ENCODE peak calls at places on chromosomes 7 and 10, in five cellular contexts. B is CD8-positive, alpha-beta T cell; L is IMR-90; O is GM23338; W is hepatocyte. M is an unnamed sample.

GRCh38 chr10:101558206-101558605 is 29.9 kb downstream of the POLL start:
- DNase-seq in B (no peak), L (no peak), O (no peak), W (no peak), M (peak; percentile 96)

GRCh38 chr10:13877154-13877909 is 290.6 kb downstream of the PRPF18 start:
- DNase-seq in B (no peak), O (peak; percentile 9), L (peak; percentile 57), W (no peak), M (no peak)

GRCh38 chr10:48902096-48902495 is 37.5 kb downstream of the LRRC18 start:
- DNase-seq in B (no peak), O (no peak), L (no peak), W (no peak), M (no peak)

GRCh38 chr7:27684491-27684890 is 21.8 kb upstream of the HIBADH start:
- DNase-seq in W (no peak), B (no peak), L (no peak), O (no peak), M (no peak)

GRCh38 chr7:143434660-143435059 is 8.6 kb upstream of the TAS2R60 start:
- DNase-seq in W (no peak), L (peak; percentile 41), O (no peak), B (no peak), M (peak; percentile 32)

GRCh38 chr7:44066111-44066460 is 719 bp upstream of the PGAM2 start:
- DNase-seq in L (no peak), W (no peak), O (no peak), B (no peak), M (no peak)

GRCh38 chr10:53005612-53006325 is 233.2 kb upstream of the MBL2 start:
- DNase-seq in W (no peak), L (no peak), B (no peak), O (no peak), M (no peak)

GRCh38 chr7:94050046-94050445 is 45.9 kb upstream of the BET1 start:
- DNase-seq in O (no peak), W (no peak), B (no peak), L (no peak), M (no peak)

GRCh38 chr7:71484381-71484780 is 352.4 kb downstream of the GALNT17 start:
- DNase-seq in W (no peak), L (no peak), O (no peak), B (no peak), M (no peak)

GRCh38 chr7:115015619-115016018 is 93.7 kb downstream of the MDFIC start:
- DNase-seq in B (no peak), O (peak; percentile 10), W (peak; percentile 26), L (peak; percentile 97), M (no peak)

GRCh38 chr7:158445421-158446175 is 142.0 kb downstream of the PTPRN2 start:
- DNase-seq in W (no peak), B (no peak), O (peak; percentile 55), L (no peak), M (no peak)

GRCh38 chr10:79904671-79905321 is 44.1 kb downstream of the SFTPD start:
- DNase-seq in L (peak; percentile 41), O (peak; percentile 85), W (peak; percentile 72), B (peak; percentile 42), M (peak; percentile 46)

GRCh38 chr7:77266162-77266807 is 66.7 kb upstream of the FGL2 start:
- DNase-seq in B (no peak), O (no peak), W (no peak), L (peak; percentile 47), M (no peak)

GRCh38 chr10:33134011-33134751 is 176.2 kb upstream of the ITGB1 start:
- DNase-seq in O (no peak), L (peak; percentile 88), W (peak; percentile 82), B (peak; percentile 51), M (peak; percentile 93)

GRCh38 chr7:140059288-140060242 is 3.2 kb downstream of the PARP12 start:
- DNase-seq in B (peak; percentile 48), W (peak; percentile 66), O (no peak), L (peak; percentile 95), M (peak; percentile 74)

GRCh38 chr10:3852147-3852904 is 67.3 kb upstream of the KLF6 start:
- DNase-seq in L (peak; percentile 99), B (peak; percentile 46), W (peak; percentile 95), O (peak; percentile 26), M (peak; percentile 91)

GRCh38 chr10:75303045-75303777 is 67.5 kb upstream of the COMTD1 start:
- DNase-seq in W (no peak), B (no peak), O (no peak), L (no peak), M (no peak)

GRCh38 chr7:94145602-94146001 is 141.4 kb upstream of the BET1 start:
- DNase-seq in W (no peak), B (no peak), O (no peak), L (peak; percentile 52), M (no peak)

GRCh38 chr10:47160229-47160908 is 139.6 kb upstream of the GDF10 start:
- DNase-seq in W (no peak), L (no peak), B (no peak), O (no peak), M (no peak)

GRCh38 chr7:92695308-92696261 is 105.4 kb upstream of the FAM133B start:
- DNase-seq in W (peak; percentile 87), B (no peak), L (peak; percentile 90), O (peak; percentile 82), M (no peak)

GRCh38 chr7:84614821-84615506 is 420.4 kb upstream of the SEMA3A start:
- DNase-seq in W (no peak), O (no peak), B (no peak), L (no peak), M (no peak)

GRCh38 chr7:2003451-2003930 is 229.3 kb downstream of the MAD1L1 start:
- DNase-seq in L (no peak), W (no peak), B (no peak), O (no peak), M (no peak)

GRCh38 chr10:43361532-43362190 is 9.8 kb upstream of the FXYD4 start:
- DNase-seq in B (peak; percentile 15), O (no peak), L (no peak), W (no peak), M (no peak)
- TF ChIP-seq CTCF in B (no peak), O (no peak), L (no peak), W (no peak), M (no peak)

DNA sequence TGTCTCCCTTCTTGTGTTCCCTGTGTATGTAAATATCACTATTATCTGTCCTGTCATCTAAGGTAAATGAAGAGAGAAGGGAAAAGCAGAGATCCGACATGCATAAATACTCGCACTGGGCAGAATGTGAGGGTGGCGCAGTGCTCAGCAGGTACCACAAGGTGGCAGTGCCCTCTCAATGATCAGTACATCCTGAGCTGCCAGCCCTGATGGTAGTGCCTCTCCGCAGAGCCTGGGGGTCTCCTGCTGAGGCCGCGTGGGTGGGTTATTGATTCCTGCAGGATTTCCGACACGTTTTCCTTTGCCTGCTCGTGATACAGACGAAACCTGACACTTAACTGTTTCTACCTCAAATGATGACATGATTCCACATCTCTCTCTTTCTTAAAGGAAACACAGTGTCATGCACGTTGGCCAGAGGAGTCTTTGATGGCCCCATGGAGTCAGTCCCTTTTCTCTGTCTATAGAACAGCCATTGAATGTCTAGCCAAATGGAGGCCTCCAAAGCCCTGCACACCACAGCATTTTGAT is 19.8 kb downstream of the RGR start:
- DNase-seq in O (peak; percentile 87), W (peak; percentile 82), L (peak; percentile 66), B (peak; percentile 77), M (peak; percentile 78)
- H3K27ac ChIP-seq in O (no peak overlapping the region), W (no peak overlapping the region), L (no peak overlapping the region), B (no peak overlapping the region), M (no peak overlapping the region)

GRCh38 chr10:120948889-120949382 is 97.8 kb downstream of the WDR11 start:
- DNase-seq in W (peak; percentile 89), L (peak; percentile 55), B (peak; percentile 39), O (peak; percentile 86), M (no peak)
- TF ChIP-seq CTCF in W (peak; percentile 93), L (peak; percentile 89), B (peak; percentile 50), O (peak; percentile 79), M (no peak)

DNA sequence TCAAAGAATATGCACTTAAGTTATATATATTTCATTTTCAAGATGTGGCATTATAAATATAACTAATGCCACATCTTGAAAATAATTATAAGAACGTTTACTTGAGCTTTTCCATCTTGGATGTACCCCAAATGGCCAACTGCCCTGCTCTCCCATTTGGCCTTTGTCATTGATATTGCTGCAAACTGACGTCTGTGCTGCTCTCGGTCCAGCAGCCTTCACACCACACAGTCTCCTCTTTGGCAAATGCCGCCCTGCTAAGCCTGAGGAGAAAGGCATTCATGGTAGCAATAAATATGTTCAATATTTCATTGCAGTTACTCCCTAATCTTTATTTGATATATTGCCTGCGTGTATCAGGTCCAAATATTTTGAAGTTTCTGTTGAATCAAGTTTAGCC is 384.6 kb upstream of the ADARB2 start:
- DNase-seq in B (no peak), O (no peak), W (no peak), L (no peak), M (no peak)
- H3K27ac ChIP-seq in B (no peak overlapping the region), O (no peak overlapping the region), W (no peak overlapping the region), L (no peak overlapping the region), M (peak overlapping the region; percentile 55)

GRCh38 chr10:106863549-106863948 is 301.0 kb downstream of the SORCS1 start:
- DNase-seq in O (peak; percentile 46), B (no peak), L (no peak), W (no peak), M (no peak)
- TF ChIP-seq CTCF in O (peak; percentile 61), B (no peak), L (no peak), W (peak; percentile 6), M (no peak)

GRCh38 chr10:71301371-71301916 is 17.6 kb upstream of the SLC29A3 start:
- DNase-seq in O (no peak), W (no peak), L (no peak), B (no peak), M (no peak)
- H3K27ac ChIP-seq in O (no peak overlapping the region), W (no peak overlapping the region), L (no peak overlapping the region), B (no peak overlapping the region), M (peak overlapping the region; percentile 82)

GRCh38 chr7:90459888-90460287 is 9.6 kb upstream of the PTTG1IP2 start:
- DNase-seq in O (peak; percentile 43), B (no peak), W (no peak), L (peak; percentile 8), M (no peak)
- TF ChIP-seq CTCF in O (peak; percentile 33), B (no peak), W (peak; percentile 19), L (no peak), M (no peak)

GRCh38 chr10:121774813-121775212 is 153.0 kb downstream of the ATE1 start:
- DNase-seq in O (no peak), W (no peak), L (peak; percentile 46), B (no peak), M (no peak)
- H3K27ac ChIP-seq in O (no peak overlapping the region), W (peak overlapping the region; percentile 82), L (no peak overlapping the region), B (no peak overlapping the region), M (no peak overlapping the region)

GRCh38 chr7:787332-788240 is 44.7 kb upstream of the SUN1 start:
- DNase-seq in L (no peak), W (no peak), B (no peak), O (peak; percentile 30), M (no peak)
- TF ChIP-seq CTCF in L (no peak), W (no peak), B (no peak), O (no peak), M (no peak)

DNA sequence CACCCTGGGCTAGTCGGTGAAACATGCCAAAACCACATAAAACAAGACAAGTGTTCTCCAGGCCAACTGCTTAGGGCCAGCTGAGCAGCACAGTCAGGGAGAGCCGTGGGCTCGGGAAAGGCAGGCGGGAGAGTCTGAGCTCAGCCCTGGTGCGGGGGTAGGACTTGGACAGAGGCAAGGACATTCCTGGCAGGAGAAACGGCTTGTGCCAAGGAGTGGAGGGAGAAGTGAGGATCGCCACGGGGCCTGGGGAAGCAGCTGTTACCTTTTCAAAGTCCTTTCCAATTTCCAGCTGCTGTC is 4.2 kb downstream of the ELN start:
- DNase-seq in W (no peak), O (no peak), B (no peak), L (peak; percentile 77), M (peak; percentile 41)
- H3K27ac ChIP-seq in W (peak overlapping the region; percentile 48), O (no peak overlapping the region), B (no peak overlapping the region), L (no peak overlapping the region), M (peak overlapping the region; percentile 97)

M was measured in RWPE1.